ENCODE peak calls at places on chromosomes 13 and 19, in ten cellular contexts. O is IMR-90, C is fibroblast of pulmonary artery, A is AG10803, G is astrocyte of the cerebellum, V is heart left ventricle, H is foreskin fibroblast, R is SK-N-SH, Z is lower lobe of right lung, S is cardiac muscle cell. D is an unnamed sample.

GRCh38 chr19:40689339-40690049 is 957 bp downstream of the NUMBL start:
- DNase-seq in H (no peak), A (peak; percentile 15), R (peak; percentile 71), V (peak; percentile 72), Z (no peak), O (no peak), S (no peak), G (no peak), C (no peak), D (no peak)

GRCh38 chr19:58361900-58362271 is 665 bp downstream of the ZNF497 start:
- DNase-seq in R (peak; percentile 83), Z (peak; percentile 77), S (no peak), O (peak; percentile 47), G (peak; percentile 11), A (peak; percentile 57), H (peak; percentile 55), V (peak; percentile 70), C (peak; percentile 55), D (no peak)

GRCh38 chr19:294819-295686 is 3.9 kb upstream of the PLPP2 start:
- DNase-seq in R (peak; percentile 65), V (no peak), S (peak; percentile 55), A (peak; percentile 9), Z (peak; percentile 67), C (peak; percentile 29), O (peak; percentile 12), G (no peak), H (no peak), D (no peak)

GRCh38 chr19:2491130-2491801 is 15.3 kb downstream of the GADD45B start:
- DNase-seq in C (peak; percentile 88), A (peak; percentile 99), Z (peak; percentile 92), G (peak; percentile 66), R (no peak), O (peak; percentile 84), H (peak; percentile 93), S (no peak), V (no peak), D (no peak)

GRCh38 chr13:77213644-77214043 is 113.2 kb downstream of the MYCBP2 start:
- DNase-seq in Z (no peak), G (peak; percentile 60), R (no peak), O (peak; percentile 68), A (no peak), H (no peak), C (peak; percentile 56), V (no peak), S (no peak), D (no peak)

GRCh38 chr19:15280915-15281683 is 48.9 kb upstream of the EPHX3 start:
- DNase-seq in V (peak; percentile 90), H (peak; percentile 81), C (peak; percentile 89), S (no peak), R (peak; percentile 70), G (peak; percentile 71), Z (peak; percentile 80), O (peak; percentile 89), A (peak; percentile 90), D (peak; percentile 94)

GRCh38 chr19:18123819-18124218 is 26.2 kb downstream of the MAST3 start:
- DNase-seq in R (peak; percentile 17), V (peak; percentile 58), O (no peak), G (no peak), Z (no peak), A (no peak), H (no peak), S (no peak), C (no peak), D (no peak)

GRCh38 chr19:4362871-4363545 is 19.6 kb downstream of the MPND start:
- DNase-seq in C (no peak), G (no peak), V (no peak), O (no peak), H (no peak), R (no peak), S (no peak), Z (no peak), A (no peak), D (no peak)

GRCh38 chr19:4559569-4559968 is at the start of gene SEMA6B:
- DNase-seq in O (no peak), Z (peak; percentile 75), R (no peak), G (no peak), V (peak; percentile 76), C (peak; percentile 69), S (no peak), H (peak; percentile 13), A (no peak), D (no peak)

GRCh38 chr13:18739310-18739709 is 442.3 kb downstream of the TUBA3C start:
- DNase-seq in O (no peak), H (no peak), R (no peak), S (no peak), C (no peak), Z (no peak), A (no peak), V (no peak), G (no peak), D (no peak)

GRCh38 chr19:48249502-48250014 is 6.2 kb downstream of the CARD8 start:
- DNase-seq in C (peak; percentile 58), Z (peak; percentile 75), O (no peak), G (no peak), V (peak; percentile 65), S (no peak), A (no peak), H (no peak), R (no peak), D (no peak)

GRCh38 chr19:7636691-7637373 is at the start of gene STXBP2:
- DNase-seq in A (no peak), H (no peak), R (peak; percentile 73), O (no peak), V (peak; percentile 3), G (no peak), C (peak; percentile 42), Z (peak; percentile 90), S (peak; percentile 70), D (no peak)
- H3K4me3 ChIP-seq in A (peak within 1 kb of the TSS; percentile 16), H (peak within 1 kb of the TSS; percentile 17), R (peak within 1 kb of the TSS; percentile 21), O (peak within 1 kb of the TSS; percentile 46), V (peak within 1 kb of the TSS; percentile 36), G (peak within 1 kb of the TSS; percentile 29), C (peak within 1 kb of the TSS; percentile 64), Z (peak within 1 kb of the TSS; percentile 86), S (peak within 1 kb of the TSS; percentile 29), D (peak within 1 kb of the TSS; percentile 71)

DNA sequence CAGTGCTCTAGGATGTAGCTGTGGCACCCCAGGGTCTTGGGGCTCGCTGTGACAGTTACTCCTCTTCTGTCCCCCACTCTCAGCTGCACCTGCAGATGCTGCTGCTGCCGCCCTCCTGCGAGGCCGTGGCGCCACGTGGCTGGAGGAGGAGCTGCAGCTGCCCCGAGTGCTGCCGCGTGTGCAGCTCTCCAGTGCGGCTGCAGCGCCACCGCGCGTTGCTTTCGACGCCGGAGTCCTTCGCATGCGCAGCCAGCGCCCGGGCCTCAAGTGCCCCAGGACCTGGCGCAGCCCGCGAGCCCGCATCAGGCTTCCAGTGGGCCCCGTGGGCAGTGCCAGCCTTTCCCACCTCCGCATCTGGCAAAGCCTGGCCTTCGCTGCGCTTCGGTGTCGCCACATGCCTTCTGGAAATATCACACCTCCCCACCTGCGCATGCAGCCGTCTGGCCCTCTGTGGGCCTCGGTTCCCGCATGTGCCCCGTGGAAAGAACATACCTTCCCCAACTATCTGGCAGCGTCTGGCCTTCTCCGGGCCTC is 692 bp upstream of the ZNF580 start:
- DNase-seq in H (peak; percentile 81), R (peak; percentile 83), Z (peak; percentile 88), C (peak; percentile 78), O (peak; percentile 68), S (no peak), G (no peak), A (peak; percentile 68), V (peak; percentile 69), D (peak; percentile 41)
- TF ChIP-seq CTCF in H (peak; percentile 43), R (peak; percentile 59), Z (peak; percentile 58), C (peak; percentile 37), O (peak; percentile 61), S (peak; percentile 49), G (peak; percentile 47), A (peak; percentile 46), V (peak; percentile 32), D (peak; percentile 63)

DNA sequence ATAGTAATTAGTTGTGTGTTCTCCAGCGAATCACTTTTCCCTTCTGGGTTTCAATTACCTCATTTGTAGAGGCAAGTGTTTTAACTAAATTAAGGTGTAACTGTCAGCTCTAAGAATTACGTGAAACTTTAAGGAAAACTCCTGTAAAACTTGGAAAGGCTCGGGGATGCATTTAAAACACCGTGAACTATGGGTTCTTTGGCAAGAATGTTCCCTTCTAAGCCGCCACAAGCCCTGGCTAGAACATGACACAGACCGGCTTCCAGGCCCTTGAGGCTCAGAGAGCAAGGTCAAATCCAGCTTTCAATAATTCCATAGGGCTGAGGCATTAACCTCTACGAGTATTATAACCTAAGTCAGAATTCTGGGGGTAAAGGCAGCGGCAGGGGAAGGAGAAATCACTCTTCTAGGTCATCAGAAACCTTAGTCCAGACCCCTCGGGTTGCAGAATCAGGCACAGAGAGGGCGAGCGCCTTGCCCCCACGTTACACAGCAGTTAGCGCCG is 662 bp downstream of the VWA8 start:
- DNase-seq in H (peak; percentile 35), A (peak; percentile 39), V (peak; percentile 40), O (peak; percentile 29), R (no peak), C (peak; percentile 29), G (peak; percentile 5), S (peak; percentile 59), Z (no peak), D (no peak)
- H3K4me3 ChIP-seq in H (peak overlapping the region; percentile 75), A (peak overlapping the region; percentile 78), V (peak overlapping the region; percentile 83), O (peak overlapping the region; percentile 82), R (peak overlapping the region; percentile 86), C (peak overlapping the region; percentile 75), G (peak overlapping the region; percentile 71), S (peak overlapping the region; percentile 83), Z (peak overlapping the region; percentile 87), D (peak overlapping the region; percentile 57)

GRCh38 chr19:6020166-6020967 is 42.4 kb upstream of the RANBP3 start:
- DNase-seq in O (no peak), G (no peak), S (no peak), C (no peak), Z (peak; percentile 45), H (no peak), A (no peak), V (no peak), R (peak; percentile 8), D (no peak)

GRCh38 chr19:6015841-6016545 is 38.1 kb upstream of the RANBP3 start:
- DNase-seq in V (no peak), C (no peak), O (no peak), S (no peak), A (no peak), R (peak; percentile 9), G (no peak), Z (peak; percentile 16), H (no peak), D (no peak)

GRCh38 chr19:6017576-6017975 is 39.6 kb upstream of the RANBP3 start:
- DNase-seq in H (no peak), A (no peak), O (no peak), V (no peak), C (no peak), G (no peak), Z (peak; percentile 28), R (peak; percentile 25), S (no peak), D (no peak)

GRCh38 chr19:6020972-6021805 is 43.2 kb upstream of the RANBP3 start:
- DNase-seq in H (no peak), V (no peak), R (no peak), A (no peak), Z (peak; percentile 32), O (no peak), S (no peak), C (no peak), G (no peak), D (no peak)

DNA sequence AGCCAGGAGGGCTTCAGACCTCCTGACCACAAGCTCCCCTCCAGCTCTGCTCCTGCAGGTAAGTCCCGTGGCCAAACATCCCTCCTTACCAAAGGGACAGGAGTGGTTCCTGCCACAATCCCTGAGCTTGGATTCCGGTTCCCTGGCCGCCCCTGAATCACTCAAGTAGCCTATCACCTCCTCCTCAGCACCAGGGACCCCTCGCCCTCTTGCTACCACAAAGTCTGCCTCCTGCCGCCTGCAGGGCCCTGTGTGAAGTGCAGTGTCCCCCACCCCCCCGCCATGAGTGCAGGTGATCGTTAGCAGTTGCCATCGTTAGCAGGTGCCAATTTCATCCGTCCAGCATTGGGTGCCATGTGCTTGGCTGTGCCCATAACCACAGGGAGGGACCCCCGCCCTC is 40.8 kb upstream of the RANBP3 start:
- DNase-seq in O (no peak), S (peak; percentile 39), G (no peak), R (peak; percentile 56), V (no peak), C (no peak), Z (peak; percentile 37), A (no peak), H (no peak), D (no peak)
- TF ChIP-seq CTCF in O (no peak), S (peak; percentile 34), G (peak; percentile 32), R (no peak), V (no peak), C (peak; percentile 24), Z (no peak), A (no peak), H (no peak), D (peak; percentile 21)

D was measured in retinal pigment epithelial cell.